ENCODE peak calls at places on chromosomes 5 and 9, in four cellular contexts. Q is T-cell; U is activated CD8-positive, alpha-beta memory T cell treated with anti-CD3 and anti-CD28 coated beads, Interleukin-2, amount 50 U/mL, for 4 hours; P is Right ventricle myocardium superior. Z is an unnamed sample.

GRCh38 chr5:140647042-140647341 is 438 bp downstream of the NDUFA2 start:
- DNase-seq in Q (no peak), U (no peak), P (no peak), Z (no peak)

GRCh38 chr5:82749453-82749852 is 327.7 kb downstream of the TMEM167A start:
- DNase-seq in Q (no peak), U (no peak), P (no peak), Z (peak)

GRCh38 chr5:35202319-35203111 is 27.8 kb downstream of the PRLR start:
- DNase-seq in Q (no peak), U (peak), P (peak), Z (peak)

GRCh38 chr5:176908677-176909358 is 9.7 kb upstream of the HK3 start:
- DNase-seq in Q (no peak), U (no peak), P (no peak), Z (no peak)

GRCh38 chr9:136138566-136138965 is 19.9 kb upstream of the TMEM250 start:
- DNase-seq in Q (no peak), U (peak), P (no peak), Z (peak)

GRCh38 chr5:103849934-103850333 is 287.3 kb upstream of the NUDT12 start:
- DNase-seq in Q (no peak), U (no peak), P (no peak), Z (no peak)

GRCh38 chr9:78909566-78909965 is 612.6 kb downstream of the PSAT1 start:
- DNase-seq in Q (no peak), U (no peak), P (no peak), Z (no peak)

GRCh38 chr5:143600396-143601075 is 197.1 kb upstream of the NR3C1 start:
- DNase-seq in Q (no peak), U (no peak), P (peak), Z (no peak)

GRCh38 chr5:103476776-103477175 is 85.8 kb downstream of the NUDT12 start:
- DNase-seq in Q (no peak), U (no peak), P (no peak), Z (no peak)

GRCh38 chr5:23991406-23991805 is 484.0 kb downstream of the PRDM9 start:
- DNase-seq in Q (no peak), U (no peak), P (no peak), Z (no peak)

GRCh38 chr5:936149-937144 is 43.8 kb downstream of the TRIP13 start:
- DNase-seq in Q (no peak), U (no peak), P (no peak), Z (no peak)

GRCh38 chr9:137065336-137065967 is 4.9 kb downstream of the SAPCD2 start:
- DNase-seq in Q (no peak), U (no peak), P (no peak), Z (no peak)

GRCh38 chr5:55934117-55934613 is 60.6 kb downstream of the IL6ST start:
- DNase-seq in Q (no peak), U (no peak), P (no peak), Z (no peak)

GRCh38 chr9:125428515-125429467 is 167.2 kb downstream of the GAPVD1 start:
- DNase-seq in Q (no peak), U (no peak), P (peak), Z (peak)

GRCh38 chr9:127537792-127538191 is 74.3 kb upstream of the STXBP1 start:
- DNase-seq in Q (no peak), U (no peak), P (no peak), Z (no peak)

GRCh38 chr5:51225671-51226419 is 157.4 kb upstream of the ISL1 start:
- DNase-seq in Q (no peak), U (no peak), P (no peak), Z (no peak)

GRCh38 chr9:134307674-134308638 is 18.3 kb upstream of the RXRA start:
- DNase-seq in Q (no peak), U (no peak), P (peak), Z (no peak)

GRCh38 chr5:160466889-160467554 is 45.4 kb downstream of the PTTG1 start:
- DNase-seq in Q (no peak), U (no peak), P (no peak), Z (no peak)

GRCh38 chr5:3010301-3010952 is 258.9 kb upstream of the IRX2 start:
- DNase-seq in Q (no peak), U (no peak), P (no peak), Z (no peak)